ENCODE peak calls at places on chromosomes 16 and 17, in ten cellular contexts. D is AG04449, K is A549, S is body of pancreas, L is left ventricle myocardium inferior, Z is omental fat pad, H is Calu3, Q is right lobe of liver, T is epithelial cell of esophagus, J is uterus. A is an unnamed sample.

GRCh38 chr17:74417178-74418045 is 14.5 kb upstream of the GPRC5C start:
- DNase-seq in D (no peak), K (peak), S (peak), L (no peak), Z (no peak), H (peak), Q (no peak), T (peak), J (no peak), A (no peak)

GRCh38 chr16:89446136-89446974 is 44.0 kb downstream of the ANKRD11 start:
- DNase-seq in D (no peak), K (no peak), S (no peak), L (no peak), Z (no peak), H (no peak), Q (no peak), T (no peak), J (no peak), A (no peak)

GRCh38 chr16:1030381-1030901 is 42.1 kb upstream of the SSTR5 start:
- DNase-seq in D (no peak), K (no peak), S (peak), L (no peak), Z (no peak), H (no peak), Q (no peak), T (no peak), J (no peak), A (no peak)

GRCh38 chr17:2059125-2059836 is 4.4 kb downstream of the HIC1 start:
- DNase-seq in D (no peak), K (no peak), S (no peak), L (no peak), Z (no peak), H (no peak), Q (no peak), T (no peak), J (no peak), A (no peak)

GRCh38 chr16:86424413-86424812 is 85.9 kb upstream of the FOXF1 start:
- DNase-seq in D (no peak), K (no peak), S (no peak), L (no peak), Z (no peak), H (no peak), Q (no peak), T (no peak), J (no peak), A (no peak)

GRCh38 chr16:56269824-56270684 is 78.8 kb downstream of the GNAO1 start:
- DNase-seq in D (peak), K (no peak), S (peak), L (no peak), Z (no peak), H (no peak), Q (peak), T (no peak), J (peak), A (no peak)

GRCh38 chr17:50871898-50872297 is 5.7 kb upstream of the TOB1 start:
- DNase-seq in D (no peak), K (no peak), S (peak), L (no peak), Z (no peak), H (no peak), Q (peak), T (no peak), J (no peak), A (no peak)

GRCh38 chr17:31856750-31857149 is 2.3 kb downstream of the COPRS start:
- DNase-seq in D (no peak), K (no peak), S (no peak), L (no peak), Z (no peak), H (no peak), Q (no peak), T (no peak), J (no peak), A (no peak)

GRCh38 chr17:57880086-57880456 is 30.2 kb upstream of the MRPS23 start:
- DNase-seq in D (no peak), K (no peak), S (no peak), L (no peak), Z (no peak), H (no peak), Q (no peak), T (peak), J (no peak), A (no peak)

GRCh38 chr16:70331588-70332358 is 14.9 kb upstream of the DDX19A start:
- DNase-seq in D (no peak), K (no peak), S (no peak), L (no peak), Z (no peak), H (peak), Q (no peak), T (peak), J (no peak), A (no peak)

GRCh38 chr17:45316271-45317112 is at the start of gene MAP3K14:
- DNase-seq in D (no peak), K (no peak), S (peak), L (peak), Z (no peak), H (peak), Q (no peak), T (peak), J (peak), A (peak)
- TF ChIP-seq CTCF in D (peak), K (peak), S (no peak), L (peak), Z (no peak), H (no peak), Q (no peak), T (no peak), J (peak), A (no peak)

DNA sequence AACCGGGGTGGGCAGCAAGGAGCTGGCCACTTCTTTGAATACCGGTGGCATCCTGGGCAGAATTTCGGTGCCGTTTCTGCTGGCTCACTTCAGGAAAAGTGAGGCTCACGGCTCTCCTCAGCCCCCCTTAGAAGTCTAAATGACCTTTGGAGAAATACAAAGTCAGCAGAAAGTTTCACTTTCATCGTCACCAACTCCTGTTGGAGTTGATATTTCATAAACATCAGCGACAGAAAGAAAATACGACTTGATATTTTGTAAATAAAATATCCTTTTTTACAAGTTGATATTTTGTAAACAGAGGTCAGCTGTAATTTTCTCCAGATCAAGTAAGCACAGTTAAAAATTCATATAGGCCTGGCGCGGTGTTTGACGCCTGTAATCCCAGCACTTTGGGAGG is 781 bp downstream of the ZNF75A start:
- DNase-seq in D (no peak), K (no peak), S (no peak), L (no peak), Z (no peak), H (no peak), Q (no peak), T (no peak), J (no peak), A (no peak)
- TF ChIP-seq CTCF in D (no peak), K (no peak), S (no peak), L (no peak), Z (no peak), H (no peak), Q (no peak), T (no peak), J (no peak), A (no peak)

GRCh38 chr16:79013004-79013403 is 587.5 kb downstream of the MAF start:
- DNase-seq in D (no peak), K (no peak), S (no peak), L (no peak), Z (no peak), H (no peak), Q (no peak), T (no peak), J (no peak), A (no peak)
- TF ChIP-seq CTCF in D (no peak), K (no peak), S (no peak), L (no peak), Z (no peak), H (no peak), Q (no peak), T (no peak), J (no peak), A (no peak)

GRCh38 chr17:54007855-54008254 is 185.1 kb downstream of the KIF2B start:
- DNase-seq in D (no peak), K (no peak), S (no peak), L (no peak), Z (no peak), H (no peak), Q (no peak), T (no peak), J (no peak), A (no peak)

GRCh38 chr17:54009502-54009901 is 186.8 kb downstream of the KIF2B start:
- DNase-seq in D (no peak), K (no peak), S (no peak), L (no peak), Z (no peak), H (no peak), Q (no peak), T (no peak), J (no peak), A (no peak)

GRCh38 chr17:54015734-54016133 is 193.0 kb downstream of the KIF2B start:
- DNase-seq in D (no peak), K (no peak), S (no peak), L (no peak), Z (no peak), H (no peak), Q (peak), T (no peak), J (no peak), A (no peak)

DNA sequence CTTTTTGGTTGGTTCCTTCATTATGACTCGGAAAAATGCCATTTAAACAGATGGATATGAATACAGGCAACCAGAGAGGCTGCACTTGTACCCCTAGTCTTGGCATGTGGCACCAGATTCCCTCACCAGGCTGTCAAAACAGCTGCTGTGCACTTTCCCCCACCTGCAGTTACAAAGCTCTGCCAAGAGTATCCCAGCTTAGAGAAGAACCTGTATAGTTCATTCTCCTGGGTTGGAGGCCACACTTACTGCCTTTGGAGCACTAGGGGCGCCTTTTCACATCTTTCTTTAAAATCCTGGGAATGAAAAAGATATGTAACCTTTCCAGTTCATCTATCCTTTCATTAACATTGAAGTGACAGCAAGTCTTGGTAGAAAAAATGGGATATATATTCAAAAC is 190.4 kb downstream of the KIF2B start:
- DNase-seq in D (no peak), K (no peak), S (no peak), L (no peak), Z (no peak), H (no peak), Q (no peak), T (no peak), J (no peak), A (no peak)
- TF ChIP-seq CTCF in D (no peak), K (no peak), S (no peak), L (no peak), Z (no peak), H (no peak), Q (no peak), T (no peak), J (no peak), A (no peak)

DNA sequence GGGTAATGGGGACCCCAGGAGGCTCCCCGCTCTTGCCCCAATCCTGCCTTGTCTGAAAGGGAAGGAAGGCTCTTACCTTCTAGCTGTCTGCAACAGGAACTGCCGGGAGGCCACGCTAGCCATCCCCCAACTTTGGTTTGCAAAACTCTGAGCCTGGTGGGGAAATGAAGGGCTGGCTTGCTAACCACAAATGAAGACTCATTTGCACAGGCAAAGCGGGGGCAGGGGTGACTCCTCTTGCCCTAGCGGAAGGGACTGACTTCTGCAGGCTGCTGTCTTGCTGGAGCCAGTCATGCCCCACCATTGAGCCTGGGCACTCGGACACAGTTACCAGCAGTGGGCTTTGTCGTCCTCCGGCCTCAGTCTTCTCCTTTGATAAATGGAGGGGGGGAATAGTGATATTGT is 52.6 kb downstream of the PLCG2 start:
- DNase-seq in D (no peak), K (no peak), S (peak), L (peak), Z (no peak), H (no peak), Q (peak), T (no peak), J (peak), A (no peak)
- TF ChIP-seq CTCF in D (no peak), K (no peak), S (no peak), L (no peak), Z (no peak), H (no peak), Q (no peak), T (no peak), J (no peak), A (no peak)

GRCh38 chr16:73527191-73527590 is 479.3 kb upstream of the ZFHX3 start:
- DNase-seq in D (no peak), K (no peak), S (no peak), L (no peak), Z (no peak), H (no peak), Q (no peak), T (no peak), J (no peak), A (no peak)

GRCh38 chr16:73521499-73521898 is 473.6 kb upstream of the ZFHX3 start:
- DNase-seq in D (no peak), K (no peak), S (no peak), L (no peak), Z (no peak), H (no peak), Q (no peak), T (no peak), J (no peak), A (no peak)

DNA sequence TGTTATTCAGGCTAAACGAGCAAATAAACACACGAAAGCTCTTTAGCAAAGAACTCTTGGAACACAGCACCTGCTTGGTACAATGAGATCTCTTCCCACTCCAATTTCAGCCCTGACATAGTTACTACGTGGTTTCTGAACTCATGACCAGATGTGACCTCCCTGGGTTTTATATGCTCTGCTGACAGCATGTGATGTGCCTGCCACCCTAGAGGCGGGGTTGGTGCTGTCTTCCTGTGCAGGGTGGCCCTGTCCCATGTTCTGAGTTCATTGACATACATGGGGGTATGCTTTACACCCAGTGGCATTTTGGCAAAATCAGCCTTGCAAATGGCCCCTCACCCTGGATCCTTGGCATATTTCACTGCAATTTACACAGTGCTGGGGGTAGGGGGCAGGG is 475.3 kb upstream of the ZFHX3 start:
- DNase-seq in D (no peak), K (no peak), S (no peak), L (no peak), Z (no peak), H (no peak), Q (no peak), T (no peak), J (no peak), A (no peak)
- TF ChIP-seq CTCF in D (no peak), K (no peak), S (no peak), L (no peak), Z (no peak), H (no peak), Q (no peak), T (no peak), J (no peak), A (no peak)

DNA sequence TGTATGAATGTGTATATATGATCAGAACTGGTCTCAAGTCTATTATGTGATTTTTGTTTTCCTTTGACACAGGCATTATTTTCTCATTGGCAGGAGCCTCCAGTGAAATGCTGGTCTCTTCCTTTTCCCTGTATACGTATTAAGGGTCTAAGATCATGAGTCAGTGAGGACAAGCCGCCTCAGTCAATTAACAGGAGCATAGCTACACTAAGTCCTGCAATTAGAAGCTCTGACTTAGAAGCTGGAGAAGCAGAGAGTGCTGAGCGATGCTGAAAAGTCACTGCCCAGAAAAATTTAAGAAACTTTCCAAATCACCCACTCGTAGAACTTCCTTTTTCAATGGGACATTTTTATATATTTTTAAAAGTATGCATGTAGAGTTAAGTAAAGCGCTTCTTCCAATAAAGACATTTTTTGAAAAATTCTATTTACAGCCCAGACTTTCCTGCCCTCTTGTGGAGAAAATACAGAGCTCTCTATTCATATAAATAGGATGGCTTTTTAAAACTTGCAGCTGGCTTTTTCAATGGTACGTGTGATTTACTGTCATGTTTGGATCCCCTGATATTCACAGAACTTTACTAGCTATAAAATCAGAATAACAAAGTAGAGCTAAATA is 70.1 kb upstream of the PSMD7 start:
- DNase-seq in D (no peak), K (no peak), S (no peak), L (no peak), Z (no peak), H (no peak), Q (no peak), T (peak), J (no peak), A (no peak)
- TF ChIP-seq CTCF in D (peak), K (peak), S (no peak), L (peak), Z (no peak), H (no peak), Q (peak), T (peak), J (peak), A (peak)

GRCh38 chr17:44084131-44084538 is 13.6 kb downstream of the G6PC3 start:
- DNase-seq in D (no peak), K (peak), S (peak), L (no peak), Z (no peak), H (peak), Q (no peak), T (peak), J (no peak), A (peak)
- TF ChIP-seq CTCF in D (peak), K (peak), S (no peak), L (no peak), Z (no peak), H (peak), Q (peak), T (peak), J (no peak), A (peak)

A was measured in D721Med.